ENCODE peak calls at places on chromosomes 3 and 15, in six cellular contexts. K is CD4-positive, alpha-beta T cell; U is HFF-Myc; O is CD8-positive, alpha-beta T cell; V is A549; P is H9. T is an unnamed sample.
A peak's percentile ranks its signal among the peaks of the same experiment; 100 is the strongest.

GRCh38 chr3:9074079-9074478 is 110.8 kb upstream of the RAD18 start:
- DNase-seq in K (no peak), U (no peak), O (no peak), V (no peak), P (no peak), T (no peak)

GRCh38 chr3:30688776-30689175 is 82.4 kb downstream of the TGFBR2 start:
- DNase-seq in K (no peak), U (peak; percentile 80), O (no peak), V (peak; percentile 32), P (no peak), T (no peak)

GRCh38 chr3:126406389-126407296 is 11.9 kb downstream of the CFAP100 start:
- DNase-seq in K (no peak), U (no peak), O (no peak), V (no peak), P (no peak), T (no peak)

GRCh38 chr15:51793521-51793920 is 35.9 kb upstream of the TMOD3 start:
- DNase-seq in K (no peak), U (no peak), O (no peak), V (no peak), P (no peak), T (no peak)

GRCh38 chr3:151852074-151852811 is 21.2 kb upstream of the SUCNR1 start:
- DNase-seq in K (no peak), U (no peak), O (no peak), V (no peak), P (no peak), T (peak; percentile 18)

GRCh38 chr3:81789686-81790085 is 28.2 kb upstream of the GBE1 start:
- DNase-seq in K (no peak), U (no peak), O (no peak), V (no peak), P (no peak), T (no peak)

GRCh38 chr15:81221449-81221848 is 24.8 kb downstream of the IL16 start:
- DNase-seq in K (no peak), U (no peak), O (no peak), V (no peak), P (no peak), T (no peak)

GRCh38 chr3:189071452-189071851 is 100.3 kb upstream of the TPRG1 start:
- DNase-seq in K (no peak), U (no peak), O (no peak), V (no peak), P (no peak), T (no peak)

GRCh38 chr3:45553469-45553974 is 41.0 kb upstream of the LIMD1 start:
- DNase-seq in K (no peak), U (no peak), O (no peak), V (no peak), P (no peak), T (peak; percentile 27)

GRCh38 chr3:71393093-71393492 is 190.4 kb downstream of the FOXP1 start:
- DNase-seq in K (no peak), U (no peak), O (no peak), V (no peak), P (no peak), T (no peak)

GRCh38 chr15:32646304-32646703 is 4.8 kb downstream of the SCG5 start:
- DNase-seq in K (no peak), U (no peak), O (no peak), V (no peak), P (no peak), T (no peak)

GRCh38 chr15:26887926-26888666 is 21.2 kb downstream of the GABRA5 start:
- DNase-seq in K (no peak), U (no peak), O (no peak), V (no peak), P (no peak), T (no peak)

GRCh38 chr15:62994975-62995730 is 47.4 kb upstream of the TPM1 start:
- DNase-seq in K (no peak), U (no peak), O (no peak), V (peak; percentile 56), P (no peak), T (no peak)

GRCh38 chr3:170002829-170003228 is 35.0 kb upstream of the GPR160 start:
- DNase-seq in K (no peak), U (no peak), O (no peak), V (no peak), P (no peak), T (no peak)

GRCh38 chr15:58555168-58556027 is 123.6 kb downstream of the LIPC start:
- DNase-seq in K (no peak), U (no peak), O (no peak), V (no peak), P (peak; percentile 65), T (peak; percentile 64)

GRCh38 chr15:75671684-75672083 is 24.0 kb downstream of the SNX33 start:
- DNase-seq in K (no peak), U (no peak), O (no peak), V (no peak), P (no peak), T (no peak)

GRCh38 chr3:175238848-175239247 is 379.7 kb downstream of the NAALADL2 start:
- DNase-seq in K (no peak), U (no peak), O (no peak), V (no peak), P (no peak), T (no peak)

GRCh38 chr3:108396336-108396735 is 100.0 kb downstream of the HHLA2 start:
- DNase-seq in K (no peak), U (no peak), O (no peak), V (no peak), P (no peak), T (no peak)

GRCh38 chr15:25406846-25407245 is 32.0 kb downstream of the UBE3A start:
- DNase-seq in K (no peak), U (no peak), O (no peak), V (no peak), P (no peak), T (no peak)

GRCh38 chr15:58110999-58111717 is 27.0 kb upstream of the AQP9 start:
- DNase-seq in K (no peak), U (no peak), O (no peak), V (no peak), P (no peak), T (no peak)

GRCh38 chr3:136235545-136235944 is 14.6 kb upstream of the PCCB start:
- DNase-seq in K (no peak), U (no peak), O (no peak), V (no peak), P (no peak), T (no peak)

GRCh38 chr3:129118745-129119144 is 2.9 kb downstream of the RAB43 start:
- DNase-seq in K (no peak), U (no peak), O (peak; percentile 71), V (no peak), P (no peak), T (no peak)

GRCh38 chr15:94580186-94580585 is 348.8 kb downstream of the MCTP2 start:
- DNase-seq in K (no peak), U (no peak), O (no peak), V (no peak), P (no peak), T (no peak)

GRCh38 chr15:94582368-94582767 is 351.0 kb downstream of the MCTP2 start:
- DNase-seq in K (no peak), U (no peak), O (no peak), V (peak; percentile 29), P (peak; percentile 63), T (peak; percentile 36)

GRCh38 chr15:94579261-94579660 is 347.9 kb downstream of the MCTP2 start:
- DNase-seq in K (no peak), U (no peak), O (no peak), V (no peak), P (no peak), T (no peak)

DNA sequence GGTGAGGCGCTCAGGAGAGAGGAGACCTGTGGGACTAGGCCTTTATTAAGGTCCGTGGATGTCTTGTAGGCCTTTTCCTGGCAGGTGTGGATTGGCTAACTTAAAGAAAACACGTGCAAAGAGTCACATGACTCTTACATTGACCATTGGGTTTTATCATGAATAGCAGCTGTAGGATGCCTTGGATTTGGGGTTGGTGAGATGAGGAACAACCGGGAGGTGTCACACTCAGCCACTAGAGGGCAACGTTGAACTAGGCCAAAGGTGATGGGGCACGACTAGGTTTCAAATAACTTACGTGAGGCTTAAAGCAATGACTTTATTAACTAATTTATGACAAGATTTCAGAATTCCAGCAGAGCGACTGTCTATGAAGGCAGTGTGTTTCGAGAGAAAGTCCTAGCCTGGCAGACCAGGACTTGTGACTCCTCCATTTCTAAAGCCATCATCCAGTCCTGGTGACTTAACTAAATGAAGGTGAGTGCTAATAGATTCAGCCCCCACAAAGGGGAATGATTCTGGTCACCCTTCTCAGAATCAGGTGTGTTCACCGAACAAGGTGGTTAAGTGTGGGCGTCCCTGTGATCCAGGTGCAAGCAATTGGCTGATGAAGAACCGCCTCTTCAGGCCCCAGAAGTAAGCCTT is 345.6 kb downstream of the MCTP2 start:
- DNase-seq in K (no peak), U (no peak), O (peak; percentile 22), V (peak; percentile 26), P (peak; percentile 67), T (peak; percentile 47)
- TF ChIP-seq CTCF in K (peak; percentile 61), U (peak; percentile 38), O (peak; percentile 46), V (peak; percentile 24), P (peak; percentile 89), T (peak; percentile 83)

GRCh38 chr3:40499952-40500351 is 5.9 kb upstream of the ZNF620 start:
- DNase-seq in K (no peak), U (no peak), O (no peak), V (no peak), P (no peak), T (no peak)

GRCh38 chr3:40511031-40511718 is 5.3 kb downstream of the ZNF620 start:
- DNase-seq in K (no peak), U (no peak), O (no peak), V (no peak), P (no peak), T (no peak)

GRCh38 chr3:40504636-40505430 is 1.0 kb upstream of the ZNF620 start:
- DNase-seq in K (no peak), U (peak; percentile 70), O (no peak), V (peak; percentile 58), P (no peak), T (no peak)

GRCh38 chr3:40505599-40506462 is at the start of gene ZNF620:
- DNase-seq in K (peak; percentile 58), U (no peak), O (peak; percentile 46), V (peak; percentile 86), P (peak; percentile 93), T (peak; percentile 88)
- TF ChIP-seq CTCF in K (peak; percentile 31), U (peak; percentile 28), O (peak; percentile 18), V (no peak), P (peak; percentile 58), T (no peak)

GRCh38 chr15:77877869-77878577 is 199.5 kb downstream of the TBC1D2B start:
- DNase-seq in K (no peak), U (no peak), O (no peak), V (no peak), P (no peak), T (no peak)

GRCh38 chr15:77870195-77871065 is 207.1 kb downstream of the TBC1D2B start:
- DNase-seq in K (peak; percentile 39), U (no peak), O (no peak), V (peak; percentile 78), P (peak; percentile 90), T (peak; percentile 89)

GRCh38 chr15:77871838-77872371 is 205.6 kb downstream of the TBC1D2B start:
- DNase-seq in K (no peak), U (no peak), O (no peak), V (no peak), P (peak; percentile 52), T (peak; percentile 52)

GRCh38 chr15:77869021-77869895 is 208.3 kb downstream of the TBC1D2B start:
- DNase-seq in K (no peak), U (no peak), O (no peak), V (no peak), P (no peak), T (no peak)

GRCh38 chr15:77874071-77874470 is 203.4 kb downstream of the TBC1D2B start:
- DNase-seq in K (no peak), U (no peak), O (no peak), V (no peak), P (no peak), T (peak; percentile 65)
- TF ChIP-seq CTCF in K (no peak), U (no peak), O (no peak), V (no peak), P (no peak), T (no peak)

GRCh38 chr15:73284073-73284472 is 84.7 kb downstream of the HCN4 start:
- DNase-seq in K (no peak), U (no peak), O (no peak), V (peak; percentile 17), P (no peak), T (no peak)
- TF ChIP-seq CTCF in K (no peak), U (no peak), O (no peak), V (peak; percentile 37), P (no peak), T (no peak)